ENCODE peak calls at places on chromosomes 3 and 15, in five cellular contexts. B, C, U, E and G are unnamed samples.

GRCh38 chr15:55990071-55990470 is 3.3 kb downstream of the NEDD4 start:
- DNase-seq in C (no peak), E (no peak), B (no peak), U (no peak), G (no peak)

GRCh38 chr3:10956531-10956930 is 36.0 kb upstream of the SLC6A1 start:
- DNase-seq in B (no peak), C (no peak), U (no peak), E (no peak), G (no peak)

GRCh38 chr15:97959738-97960363 is 652 bp upstream of the ARRDC4 start:
- DNase-seq in E (no peak), B (no peak), U (no peak), C (no peak), G (no peak)

GRCh38 chr3:138367912-138368311 is 19.5 kb downstream of the MRAS start:
- DNase-seq in C (no peak), E (no peak), B (peak; percentile 23), U (peak; percentile 21), G (peak; percentile 29)

GRCh38 chr3:36373084-36373483 is 7.2 kb upstream of the STAC start:
- DNase-seq in B (peak; percentile 7), U (no peak), E (peak; percentile 48), C (no peak), G (peak; percentile 95)

GRCh38 chr3:42659451-42660130 is 6.1 kb downstream of the ZBTB47 start:
- DNase-seq in U (no peak), E (no peak), B (no peak), C (no peak), G (no peak)

GRCh38 chr15:75368689-75369239 is 357 bp upstream of the MAN2C1 start:
- DNase-seq in C (no peak), E (no peak), U (no peak), B (peak; percentile 17), G (peak; percentile 10)

GRCh38 chr3:165903885-165904284 is 66.7 kb upstream of the BCHE start:
- DNase-seq in U (no peak), B (no peak), E (peak; percentile 40), C (no peak), G (no peak)

GRCh38 chr3:51283421-51283820 is 101.7 kb upstream of the MANF start:
- DNase-seq in U (no peak), C (no peak), B (peak; percentile 11), E (no peak), G (peak; percentile 19)

GRCh38 chr15:51982770-51983103 is 11.2 kb upstream of the LEO1 start:
- DNase-seq in C (no peak), U (no peak), B (no peak), E (peak; percentile 32), G (no peak)

GRCh38 chr3:41001556-41001955 is 197.7 kb upstream of the CTNNB1 start:
- DNase-seq in E (no peak), C (no peak), U (no peak), B (no peak), G (no peak)

GRCh38 chr3:120568624-120569023 is 27.5 kb upstream of the NDUFB4 start:
- DNase-seq in E (no peak), B (peak; percentile 36), C (no peak), U (no peak), G (peak; percentile 44)

GRCh38 chr15:75843618-75844610 is 667 bp downstream of the UBE2Q2 start:
- DNase-seq in B (peak; percentile 37), E (peak; percentile 44), U (peak; percentile 74), C (no peak), G (peak; percentile 29)

GRCh38 chr3:50978991-50979667 is 304.4 kb downstream of the DOCK3 start:
- DNase-seq in B (no peak), E (no peak), U (peak; percentile 9), C (peak; percentile 46), G (no peak)

GRCh38 chr15:52717924-52718323 is 38.7 kb upstream of the ATOSA start:
- DNase-seq in U (peak; percentile 18), E (no peak), B (no peak), C (no peak), G (no peak)

GRCh38 chr15:82045892-82046667 is at the start of gene MEX3B:
- DNase-seq in B (peak; percentile 99), E (peak; percentile 88), C (peak; percentile 96), U (peak; percentile 98), G (peak; percentile 97)

GRCh38 chr15:74978503-74978902 is 16.9 kb upstream of the SCAMP5 start:
- DNase-seq in U (no peak), B (peak; percentile 22), C (no peak), E (peak; percentile 40), G (no peak)

GRCh38 chr3:53161345-53161819 is 373 bp downstream of the PRKCD start:
- DNase-seq in E (no peak), C (no peak), U (peak; percentile 46), B (no peak), G (no peak)

GRCh38 chr3:53163459-53164387 is 2.7 kb downstream of the PRKCD start:
- DNase-seq in U (no peak), B (no peak), E (no peak), C (no peak), G (no peak)

GRCh38 chr3:53160660-53161344 is at the start of gene PRKCD:
- DNase-seq in U (peak; percentile 93), E (peak; percentile 85), B (peak; percentile 78), C (peak; percentile 42), G (peak; percentile 68)

GRCh38 chr3:53162672-53163458 is 1.9 kb downstream of the PRKCD start:
- DNase-seq in U (no peak), C (no peak), B (no peak), E (peak; percentile 17), G (no peak)

DNA sequence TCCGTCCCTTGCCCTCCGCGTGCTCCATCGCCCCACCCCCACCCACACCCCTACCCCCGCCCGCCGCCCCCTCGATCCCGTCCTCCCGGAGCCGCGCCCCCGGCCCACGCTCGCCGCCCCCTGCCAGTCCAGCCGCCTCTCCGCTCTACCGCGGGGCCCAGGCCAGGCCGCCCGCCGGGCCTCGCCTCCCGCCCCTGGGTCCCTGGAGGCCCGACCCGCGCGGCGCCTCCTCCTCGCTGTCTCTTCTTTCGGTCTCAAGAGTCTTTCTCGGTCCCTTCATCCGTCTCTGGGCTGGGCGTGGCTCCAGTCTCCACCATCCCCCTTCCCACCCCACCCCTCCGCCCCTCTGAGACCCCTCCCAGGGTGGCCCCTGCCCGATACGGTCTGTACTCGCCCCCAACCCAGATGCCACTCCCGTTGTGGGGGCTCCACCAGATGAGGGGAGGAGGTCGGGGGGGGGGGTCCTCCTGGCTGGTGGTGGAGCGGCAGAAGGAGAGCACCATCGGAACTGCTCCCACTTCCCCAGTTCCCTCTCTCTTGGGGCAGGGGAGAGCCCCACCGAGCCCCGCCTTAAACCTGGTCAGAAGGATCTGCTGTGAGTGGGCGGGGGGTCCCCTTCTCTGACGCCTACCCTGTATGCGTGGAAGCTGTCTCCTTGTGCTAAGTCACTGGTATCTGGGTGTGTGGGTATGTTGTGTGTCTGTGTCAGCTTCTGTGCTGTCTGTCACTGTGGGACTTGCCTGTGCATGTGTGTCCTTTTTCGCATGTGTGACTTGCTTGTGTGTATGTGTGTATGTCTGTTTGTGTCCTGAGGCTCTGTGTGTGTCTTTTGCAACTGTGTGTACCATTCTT is 1.0 kb downstream of the PRKCD start:
- DNase-seq in B (peak; percentile 20), U (peak; percentile 76), C (no peak), E (peak; percentile 28), G (no peak)
- H3K9ac ChIP-seq in B (peak overlapping the region; percentile 83), U (no peak overlapping the region), C (peak overlapping the region; percentile 94), E (peak overlapping the region; percentile 87), G (peak overlapping the region; percentile 85)

GRCh38 chr3:112392393-112393359 is 59.7 kb downstream of the CD200 start:
- DNase-seq in B (no peak), U (no peak), C (no peak), E (no peak), G (no peak)

GRCh38 chr3:112393360-112393728 is 60.4 kb downstream of the CD200 start:
- DNase-seq in U (no peak), B (no peak), C (no peak), E (no peak), G (no peak)

GRCh38 chr3:112389961-112390360 is 57.0 kb downstream of the CD200 start:
- DNase-seq in U (no peak), C (no peak), B (peak; percentile 12), E (no peak), G (no peak)

GRCh38 chr3:112390783-112391641 is 58.1 kb downstream of the CD200 start:
- DNase-seq in E (peak; percentile 51), U (peak; percentile 32), B (peak; percentile 98), C (peak; percentile 78), G (peak; percentile 99)

DNA sequence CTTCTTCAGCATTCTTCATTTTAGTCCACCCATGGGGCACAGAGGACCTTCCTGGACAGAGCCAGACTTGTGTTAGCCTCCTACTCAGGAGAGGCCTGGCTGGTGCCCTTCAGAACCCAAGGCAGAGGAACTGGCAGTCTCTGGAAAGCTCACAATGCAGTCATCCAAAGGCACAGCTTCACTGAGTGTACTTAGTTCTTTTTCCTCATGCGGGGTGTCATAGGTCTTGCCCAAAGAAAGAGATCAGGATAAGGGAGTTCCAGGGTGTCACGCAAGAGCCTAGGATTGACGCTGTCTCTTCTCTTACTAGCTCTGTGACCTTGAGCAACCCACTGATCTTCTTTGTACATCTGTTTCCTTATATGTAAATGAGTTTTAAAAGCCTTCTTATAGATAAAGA is 58.7 kb downstream of the CD200 start:
- DNase-seq in C (no peak), B (no peak), U (no peak), E (no peak), G (no peak)
- H3K9ac ChIP-seq in C (no peak overlapping the region), B (peak overlapping the region; percentile 82), U (no peak overlapping the region), E (no peak overlapping the region), G (peak overlapping the region; percentile 71)

GRCh38 chr3:125326957-125327356 is 48.2 kb downstream of the ZNF148 start:
- DNase-seq in E (no peak), C (no peak), B (no peak), U (no peak), G (no peak)
- H3K9ac ChIP-seq in E (no peak overlapping the region), C (no peak overlapping the region), B (no peak overlapping the region), U (no peak overlapping the region), G (no peak overlapping the region)

GRCh38 chr3:186786810-186787375 is 3.5 kb downstream of the EIF4A2 start:
- DNase-seq in E (no peak), B (no peak), C (no peak), U (no peak), G (no peak)

GRCh38 chr3:186788482-186789370 is 5.3 kb downstream of the EIF4A2 start:
- DNase-seq in C (no peak), E (no peak), B (no peak), U (no peak), G (no peak)

GRCh38 chr3:186785517-186786018 is 2.2 kb downstream of the EIF4A2 start:
- DNase-seq in E (no peak), C (no peak), U (no peak), B (no peak), G (no peak)

GRCh38 chr3:186789554-186790260 is 6.3 kb downstream of the EIF4A2 start:
- DNase-seq in B (peak; percentile 22), C (no peak), E (no peak), U (no peak), G (no peak)

DNA sequence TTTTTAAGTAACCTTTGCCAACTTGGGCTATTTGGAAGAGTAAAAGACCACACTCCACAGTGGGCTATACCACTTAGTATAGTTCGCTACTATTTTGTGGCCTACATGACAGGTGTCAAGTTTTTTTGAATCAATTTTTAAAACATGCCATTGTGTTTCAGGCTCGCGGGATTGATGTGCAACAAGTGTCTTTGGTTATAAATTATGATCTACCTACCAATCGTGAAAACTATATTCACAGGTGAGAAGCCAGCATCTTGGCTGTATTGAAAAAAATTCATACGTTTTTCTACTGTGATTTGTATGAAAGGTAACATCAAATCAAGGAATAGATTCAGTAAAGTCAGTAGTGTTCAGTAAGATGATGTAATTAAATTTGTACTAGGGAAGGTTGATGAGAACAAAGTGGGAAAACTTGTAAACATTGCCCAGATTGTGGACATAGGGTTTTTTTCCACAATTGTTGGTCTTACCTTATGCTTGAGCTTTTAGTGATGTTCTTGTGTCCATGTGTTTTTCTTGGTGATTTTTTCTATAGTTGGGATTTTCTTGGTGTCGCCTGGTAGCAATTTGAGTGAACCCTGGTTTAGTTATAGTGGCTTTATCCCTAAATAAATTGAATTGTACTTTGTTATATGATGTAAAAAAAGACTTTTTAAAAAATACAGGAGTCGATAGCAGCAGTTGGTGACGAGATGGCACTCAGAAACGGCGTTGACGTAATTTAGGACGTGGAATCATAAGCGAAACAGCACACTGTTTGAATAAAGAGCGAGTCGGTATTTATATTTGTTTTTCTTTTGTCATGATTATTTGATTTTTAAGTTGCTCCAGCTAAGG is 4.5 kb downstream of the EIF4A2 start:
- DNase-seq in B (no peak), U (no peak), C (no peak), E (no peak), G (no peak)
- H3K9ac ChIP-seq in B (no peak overlapping the region), U (no peak overlapping the region), C (no peak overlapping the region), E (no peak overlapping the region), G (peak overlapping the region; percentile 100)